ENCODE peak calls at places on chromosomes 7 and 10, in eight cellular contexts. One of them, this sample, is unnamed.

GRCh38 chr7:102303669-102304422 is 17.2 kb downstream of the SH2B2 start:
- DNase-seq in A549: no peak
- DNase-seq in cardiac muscle cell: no peak
- DNase-seq in kidney: no peak
- DNase-seq in tibial nerve: no peak
- DNase-seq in heart right ventricle: no peak
- DNase-seq in fibroblast of lung: no peak
- DNase-seq in A673: no peak
- DNase-seq in this sample: no peak

GRCh38 chr7:135777626-135778398 is 29.2 kb upstream of the FAM180A start:
- DNase-seq in heart right ventricle: no peak
- DNase-seq in A673: no peak
- DNase-seq in fibroblast of lung: no peak
- DNase-seq in cardiac muscle cell: no peak
- DNase-seq in A549: no peak
- DNase-seq in tibial nerve: no peak
- DNase-seq in kidney: no peak
- DNase-seq in this sample: no peak

GRCh38 chr10:59894114-59894513 is 12.2 kb downstream of the CCDC6 start:
- DNase-seq in A673: peak; percentile 22
- DNase-seq in tibial nerve: no peak
- DNase-seq in cardiac muscle cell: no peak
- DNase-seq in kidney: no peak
- DNase-seq in heart right ventricle: peak; percentile 39
- DNase-seq in A549: no peak
- DNase-seq in fibroblast of lung: peak; percentile 96
- DNase-seq in this sample: no peak

GRCh38 chr7:47351233-47352154 is 230.4 kb downstream of the TNS3 start:
- DNase-seq in kidney: no peak
- DNase-seq in A549: no peak
- DNase-seq in fibroblast of lung: no peak
- DNase-seq in A673: no peak
- DNase-seq in tibial nerve: no peak
- DNase-seq in cardiac muscle cell: no peak
- DNase-seq in heart right ventricle: no peak
- DNase-seq in this sample: no peak

GRCh38 chr7:81410471-81411117 is 359.3 kb downstream of the HGF start:
- DNase-seq in cardiac muscle cell: no peak
- DNase-seq in A549: no peak
- DNase-seq in kidney: no peak
- DNase-seq in heart right ventricle: no peak
- DNase-seq in A673: no peak
- DNase-seq in tibial nerve: no peak
- DNase-seq in fibroblast of lung: no peak
- DNase-seq in this sample: no peak

GRCh38 chr7:140062118-140062527 is 628 bp downstream of the PARP12 start:
- DNase-seq in heart right ventricle: peak; percentile 22
- DNase-seq in A673: peak; percentile 30
- DNase-seq in cardiac muscle cell: no peak
- DNase-seq in fibroblast of lung: peak; percentile 5
- DNase-seq in tibial nerve: no peak
- DNase-seq in kidney: peak; percentile 81
- DNase-seq in A549: peak; percentile 13
- DNase-seq in this sample: peak; percentile 44

GRCh38 chr7:70238171-70238575 is 639.9 kb downstream of the AUTS2 start:
- DNase-seq in tibial nerve: no peak
- DNase-seq in heart right ventricle: no peak
- DNase-seq in A673: no peak
- DNase-seq in fibroblast of lung: no peak
- DNase-seq in A549: no peak
- DNase-seq in cardiac muscle cell: peak; percentile 16
- DNase-seq in kidney: no peak
- DNase-seq in this sample: no peak

GRCh38 chr7:158948376-158948775 is 92.0 kb downstream of the DYNC2I1 start:
- DNase-seq in cardiac muscle cell: no peak
- DNase-seq in fibroblast of lung: no peak
- DNase-seq in A549: no peak
- DNase-seq in A673: no peak
- DNase-seq in kidney: no peak
- DNase-seq in heart right ventricle: no peak
- DNase-seq in tibial nerve: no peak
- DNase-seq in this sample: no peak

GRCh38 chr10:19728376-19728775 is 87.9 kb upstream of the PLXDC2 start:
- DNase-seq in A549: no peak
- DNase-seq in fibroblast of lung: peak; percentile 10
- DNase-seq in heart right ventricle: no peak
- DNase-seq in kidney: no peak
- DNase-seq in cardiac muscle cell: no peak
- DNase-seq in tibial nerve: no peak
- DNase-seq in A673: no peak
- DNase-seq in this sample: no peak

GRCh38 chr7:69430502-69431145 is 167.7 kb upstream of the AUTS2 start:
- DNase-seq in fibroblast of lung: no peak
- DNase-seq in tibial nerve: peak; percentile 46
- DNase-seq in cardiac muscle cell: no peak
- DNase-seq in kidney: peak; percentile 72
- DNase-seq in heart right ventricle: peak; percentile 39
- DNase-seq in A673: peak; percentile 73
- DNase-seq in A549: no peak
- DNase-seq in this sample: no peak

GRCh38 chr7:2622869-2623697 is 8.7 kb upstream of the TTYH3 start:
- DNase-seq in A549: no peak
- DNase-seq in tibial nerve: no peak
- DNase-seq in heart right ventricle: no peak
- DNase-seq in cardiac muscle cell: no peak
- DNase-seq in A673: no peak
- DNase-seq in fibroblast of lung: no peak
- DNase-seq in kidney: peak; percentile 80
- DNase-seq in this sample: no peak

GRCh38 chr7:139620676-139621344 is 97.3 kb downstream of the CLEC2L start:
- DNase-seq in cardiac muscle cell: peak; percentile 48
- DNase-seq in fibroblast of lung: no peak
- DNase-seq in kidney: no peak
- DNase-seq in A673: peak; percentile 38
- DNase-seq in tibial nerve: peak; percentile 15
- DNase-seq in heart right ventricle: no peak
- DNase-seq in A549: peak; percentile 48
- DNase-seq in this sample: peak; percentile 69

GRCh38 chr10:5560844-5561703 is 36.3 kb downstream of the CALML3 start:
- DNase-seq in cardiac muscle cell: no peak
- DNase-seq in A549: no peak
- DNase-seq in fibroblast of lung: no peak
- DNase-seq in heart right ventricle: no peak
- DNase-seq in A673: no peak
- DNase-seq in tibial nerve: no peak
- DNase-seq in kidney: peak; percentile 60
- DNase-seq in this sample: no peak

GRCh38 chr10:107618461-107619093 is 454.1 kb upstream of the SORCS1 start:
- DNase-seq in A673: no peak
- DNase-seq in A549: no peak
- DNase-seq in fibroblast of lung: peak; percentile 9
- DNase-seq in kidney: no peak
- DNase-seq in cardiac muscle cell: no peak
- DNase-seq in heart right ventricle: no peak
- DNase-seq in tibial nerve: no peak
- DNase-seq in this sample: no peak

GRCh38 chr7:81256991-81257390 is 338.1 kb upstream of the SEMA3C start:
- DNase-seq in tibial nerve: peak; percentile 29
- DNase-seq in fibroblast of lung: no peak
- DNase-seq in A673: peak; percentile 56
- DNase-seq in cardiac muscle cell: peak; percentile 35
- DNase-seq in A549: peak; percentile 52
- DNase-seq in kidney: no peak
- DNase-seq in heart right ventricle: no peak
- DNase-seq in this sample: no peak

GRCh38 chr7:147700702-147701101 is 889.9 kb upstream of the C7orf33 start:
- DNase-seq in fibroblast of lung: no peak
- DNase-seq in kidney: no peak
- DNase-seq in cardiac muscle cell: no peak
- DNase-seq in tibial nerve: no peak
- DNase-seq in A549: no peak
- DNase-seq in A673: peak; percentile 60
- DNase-seq in heart right ventricle: no peak
- DNase-seq in this sample: no peak

GRCh38 chr7:84701524-84702306 is 485.1 kb downstream of the SEMA3D start:
- DNase-seq in A549: peak; percentile 95
- DNase-seq in tibial nerve: no peak
- DNase-seq in cardiac muscle cell: no peak
- DNase-seq in A673: peak; percentile 83
- DNase-seq in fibroblast of lung: peak; percentile 99
- DNase-seq in heart right ventricle: no peak
- DNase-seq in kidney: no peak
- DNase-seq in this sample: no peak

GRCh38 chr7:78501064-78501463 is 702.5 kb downstream of the PHTF2 start:
- DNase-seq in heart right ventricle: no peak
- DNase-seq in A673: no peak
- DNase-seq in kidney: no peak
- DNase-seq in cardiac muscle cell: no peak
- DNase-seq in A549: no peak
- DNase-seq in fibroblast of lung: no peak
- DNase-seq in tibial nerve: no peak
- DNase-seq in this sample: no peak

GRCh38 chr10:76037531-76037930 is 606.1 kb downstream of the LRMDA start:
- DNase-seq in cardiac muscle cell: no peak
- DNase-seq in heart right ventricle: no peak
- DNase-seq in fibroblast of lung: peak; percentile 13
- DNase-seq in A549: no peak
- DNase-seq in tibial nerve: no peak
- DNase-seq in A673: no peak
- DNase-seq in kidney: no peak
- DNase-seq in this sample: no peak

DNA sequence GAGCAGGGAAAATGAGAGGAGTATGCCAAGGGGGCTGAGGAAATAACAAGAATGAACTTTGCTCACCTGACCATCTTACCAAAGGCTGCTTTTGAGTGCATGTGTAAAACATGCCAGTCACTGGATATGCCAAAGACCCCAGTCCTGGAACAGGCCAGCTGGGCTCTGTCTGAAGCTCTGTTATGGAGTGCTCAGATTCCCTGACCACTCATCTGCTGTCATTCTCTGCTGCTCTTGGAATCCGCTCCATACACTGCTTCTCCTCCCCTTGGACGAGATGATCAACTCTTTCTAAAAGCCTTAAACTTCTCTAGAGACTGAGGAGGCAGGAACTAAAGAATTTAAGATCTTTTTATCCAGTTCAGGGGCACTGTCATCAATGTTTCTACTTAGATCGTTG is 100.2 kb downstream of the SPAG6 start:
- DNase-seq in tibial nerve: no peak
- DNase-seq in heart right ventricle: no peak
- DNase-seq in cardiac muscle cell: no peak
- DNase-seq in kidney: no peak
- DNase-seq in A549: no peak
- DNase-seq in A673: no peak
- DNase-seq in fibroblast of lung: no peak
- DNase-seq in this sample: no peak
- TF ChIP-seq CTCF in tibial nerve: no peak
- TF ChIP-seq CTCF in heart right ventricle: no peak
- TF ChIP-seq CTCF in cardiac muscle cell: no peak
- TF ChIP-seq CTCF in kidney: no peak
- TF ChIP-seq CTCF in A549: no peak
- TF ChIP-seq CTCF in A673: no peak
- TF ChIP-seq CTCF in fibroblast of lung: no peak
- TF ChIP-seq CTCF in this sample: no peak

GRCh38 chr10:62627985-62628384 is 176.5 kb upstream of the ADO start:
- DNase-seq in kidney: no peak
- DNase-seq in A673: no peak
- DNase-seq in cardiac muscle cell: no peak
- DNase-seq in heart right ventricle: no peak
- DNase-seq in tibial nerve: no peak
- DNase-seq in fibroblast of lung: peak; percentile 25
- DNase-seq in A549: peak; percentile 20
- DNase-seq in this sample: no peak
- H3K4me1 ChIP-seq in kidney: no peaks in the 10 kb centered on the region
- H3K4me1 ChIP-seq in A673: no peaks in the 10 kb centered on the region
- H3K4me1 ChIP-seq in cardiac muscle cell: peaks cover 8% of the 10 kb centered on the region
- H3K4me1 ChIP-seq in heart right ventricle: no peaks in the 10 kb centered on the region
- H3K4me1 ChIP-seq in tibial nerve: no peaks in the 10 kb centered on the region
- H3K4me1 ChIP-seq in fibroblast of lung: peaks cover 15% of the 10 kb centered on the region
- H3K4me1 ChIP-seq in A549: peaks cover 29% of the 10 kb centered on the region
- H3K4me1 ChIP-seq in this sample: peaks cover 16% of the 10 kb centered on the region

GRCh38 chr7:22697322-22697859 is 29.6 kb upstream of the IL6 start:
- DNase-seq in heart right ventricle: no peak
- DNase-seq in cardiac muscle cell: no peak
- DNase-seq in fibroblast of lung: no peak
- DNase-seq in tibial nerve: no peak
- DNase-seq in A549: no peak
- DNase-seq in kidney: no peak
- DNase-seq in A673: no peak
- DNase-seq in this sample: no peak

GRCh38 chr7:22700559-22701002 is 26.4 kb upstream of the IL6 start:
- DNase-seq in A549: no peak
- DNase-seq in fibroblast of lung: peak; percentile 76
- DNase-seq in kidney: no peak
- DNase-seq in tibial nerve: no peak
- DNase-seq in A673: no peak
- DNase-seq in heart right ventricle: no peak
- DNase-seq in cardiac muscle cell: no peak
- DNase-seq in this sample: no peak

GRCh38 chr7:22698762-22699161 is 28.2 kb upstream of the IL6 start:
- DNase-seq in A673: no peak
- DNase-seq in fibroblast of lung: no peak
- DNase-seq in heart right ventricle: no peak
- DNase-seq in tibial nerve: no peak
- DNase-seq in kidney: no peak
- DNase-seq in cardiac muscle cell: no peak
- DNase-seq in A549: no peak
- DNase-seq in this sample: no peak

GRCh38 chr7:22697897-22698645 is 28.9 kb upstream of the IL6 start:
- DNase-seq in heart right ventricle: no peak
- DNase-seq in kidney: no peak
- DNase-seq in A549: no peak
- DNase-seq in tibial nerve: no peak
- DNase-seq in A673: no peak
- DNase-seq in cardiac muscle cell: no peak
- DNase-seq in fibroblast of lung: no peak
- DNase-seq in this sample: no peak

DNA sequence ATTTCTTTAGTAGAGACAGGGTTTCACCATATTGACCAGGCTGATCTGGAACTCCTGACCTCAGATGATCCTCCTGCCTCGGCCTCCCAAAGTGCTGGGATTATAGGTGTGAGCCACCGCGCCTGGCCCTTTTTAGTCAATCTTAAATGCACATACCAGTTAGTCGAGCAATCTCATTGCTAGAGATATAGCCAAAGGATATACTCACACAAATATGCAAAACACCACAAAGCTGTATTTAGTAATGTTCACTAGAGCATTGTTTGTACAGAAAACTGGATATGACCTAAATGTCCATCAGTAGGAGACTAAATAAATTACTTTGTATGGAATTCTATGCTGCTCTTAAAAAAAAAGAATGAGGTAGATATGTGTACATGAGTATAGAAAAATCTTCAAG is 24.5 kb upstream of the IL6 start:
- DNase-seq in cardiac muscle cell: no peak
- DNase-seq in A549: no peak
- DNase-seq in A673: no peak
- DNase-seq in kidney: no peak
- DNase-seq in heart right ventricle: no peak
- DNase-seq in fibroblast of lung: peak; percentile 44
- DNase-seq in tibial nerve: no peak
- DNase-seq in this sample: no peak
- TF ChIP-seq CTCF in cardiac muscle cell: no peak
- TF ChIP-seq CTCF in A549: no peak
- TF ChIP-seq CTCF in A673: no peak
- TF ChIP-seq CTCF in kidney: no peak
- TF ChIP-seq CTCF in heart right ventricle: no peak
- TF ChIP-seq CTCF in fibroblast of lung: no peak
- TF ChIP-seq CTCF in tibial nerve: no peak
- TF ChIP-seq CTCF in this sample: no peak

GRCh38 chr10:7410306-7410799 is 481 bp downstream of the SFMBT2 start:
- DNase-seq in A549: no peak
- DNase-seq in A673: no peak
- DNase-seq in fibroblast of lung: peak; percentile 24
- DNase-seq in cardiac muscle cell: peak; percentile 67
- DNase-seq in heart right ventricle: peak; percentile 21
- DNase-seq in tibial nerve: no peak
- DNase-seq in kidney: peak; percentile 76
- DNase-seq in this sample: no peak
- H3K4me1 ChIP-seq in A549: peaks cover 30% of the 10 kb centered on the region
- H3K4me1 ChIP-seq in A673: peaks cover 22% of the 10 kb centered on the region
- H3K4me1 ChIP-seq in fibroblast of lung: no peaks in the 10 kb centered on the region
- H3K4me1 ChIP-seq in cardiac muscle cell: peaks cover 16% of the 10 kb centered on the region
- H3K4me1 ChIP-seq in heart right ventricle: peaks cover 14% of the 10 kb centered on the region
- H3K4me1 ChIP-seq in tibial nerve: peaks cover 20% of the 10 kb centered on the region
- H3K4me1 ChIP-seq in kidney: peaks cover 22% of the 10 kb centered on the region
- H3K4me1 ChIP-seq in this sample: peaks cover 40% of the 10 kb centered on the region